ENCODE peak calls at places on chromosome 19, in seven cellular contexts. S is HCT116, J is GM12878, V is HepG2, H is GM23338, Y is K562, T is endothelial cell of umbilical vein. B is an unnamed sample.

GRCh38 chr19:13819242-13819641 is 24.0 kb downstream of the ZSWIM4 start:
- DNase-seq in Y (no peak), T (no peak), H (no peak), V (no peak), J (no peak), S (no peak), B (no peak)

GRCh38 chr19:42455621-42456081 is 12.9 kb upstream of the CXCL17 start:
- DNase-seq in V (no peak), J (no peak), Y (no peak), H (no peak), T (no peak), S (peak; percentile 76), B (no peak)

GRCh38 chr19:43759515-43759914 is 4.8 kb upstream of the SMG9 start:
- DNase-seq in T (peak; percentile 37), Y (peak; percentile 33), V (peak; percentile 23), J (no peak), H (peak; percentile 59), S (peak; percentile 90), B (no peak)

GRCh38 chr19:4849019-4849418 is 17.5 kb upstream of the TICAM1 start:
- DNase-seq in V (no peak), H (no peak), J (no peak), S (no peak), T (no peak), Y (no peak), B (no peak)

GRCh38 chr19:18762125-18763023 is 28.7 kb downstream of the COMP start:
- DNase-seq in S (peak; percentile 26), Y (no peak), J (no peak), T (peak; percentile 40), H (peak; percentile 65), V (peak; percentile 63), B (no peak)

GRCh38 chr19:44777715-44778347 is at the start of gene CBLC:
- DNase-seq in Y (peak; percentile 87), S (peak; percentile 94), T (no peak), J (no peak), V (peak; percentile 68), H (peak; percentile 99), B (no peak)

GRCh38 chr19:18194554-18195238 is 1.7 kb downstream of the MPV17L2 start:
- DNase-seq in J (no peak), H (peak; percentile 71), V (no peak), Y (peak; percentile 86), S (no peak), T (peak; percentile 11), B (no peak)

GRCh38 chr19:41456342-41456918 is 13.5 kb downstream of the ERICH4 start:
- DNase-seq in T (peak; percentile 85), S (no peak), V (no peak), Y (no peak), H (no peak), J (no peak), B (no peak)

GRCh38 chr19:47274891-47275865 is 493 bp downstream of the INAFM1 start:
- DNase-seq in J (no peak), S (no peak), V (no peak), H (peak; percentile 62), Y (peak; percentile 87), T (peak; percentile 42), B (no peak)

GRCh38 chr19:29524912-29525870 is 603 bp upstream of the VSTM2B start:
- DNase-seq in H (peak; percentile 80), Y (no peak), T (no peak), J (no peak), V (no peak), S (no peak), B (no peak)
- TF ChIP-seq EZH2 in H (peak; percentile 64), Y (no peak), T (no peak), J (no peak), V (no peak), S (no peak), B (no peak)

GRCh38 chr19:35334064-35334753 is 5.2 kb downstream of the CD22 start:
- DNase-seq in Y (no peak), H (no peak), S (no peak), T (no peak), V (no peak), J (no peak), B (no peak)

GRCh38 chr19:35329323-35329722 is 336 bp downstream of the CD22 start:
- DNase-seq in S (no peak), J (no peak), V (no peak), H (no peak), Y (no peak), T (no peak), B (no peak)

GRCh38 chr19:35330475-35330874 is 1.5 kb downstream of the CD22 start:
- DNase-seq in T (no peak), Y (no peak), S (no peak), J (peak; percentile 93), H (no peak), V (no peak), B (no peak)

GRCh38 chr19:35331551-35332214 is 2.7 kb downstream of the CD22 start:
- DNase-seq in T (no peak), V (no peak), H (no peak), J (no peak), S (no peak), Y (no peak), B (no peak)

DNA sequence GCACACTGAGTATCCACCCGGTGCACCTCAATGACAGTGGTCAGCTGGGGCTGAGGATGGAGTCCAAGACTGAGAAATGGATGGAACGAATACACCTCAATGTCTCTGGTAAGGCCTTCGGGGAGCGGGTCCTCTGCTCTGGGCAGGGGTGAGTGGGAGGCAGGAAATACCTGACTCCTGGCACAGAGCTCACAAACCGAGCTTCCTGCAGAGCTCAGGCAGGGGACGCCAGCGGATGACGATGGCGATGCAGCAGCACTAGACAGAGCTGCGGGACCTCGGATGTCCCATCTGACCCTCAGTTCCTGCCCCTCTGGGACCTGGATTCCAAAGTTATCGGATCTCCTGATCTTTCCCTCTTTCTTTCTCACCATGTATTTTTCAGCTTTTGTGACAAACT is 3.8 kb downstream of the CD22 start:
- DNase-seq in T (no peak), S (no peak), J (no peak), H (peak; percentile 12), Y (no peak), V (no peak), B (no peak)
- TF ChIP-seq POLR2AphosphoS5 in T (no peak), S (no peak), J (peak; percentile 88), H (no peak), Y (no peak), V (no peak), B (no peak)

DNA sequence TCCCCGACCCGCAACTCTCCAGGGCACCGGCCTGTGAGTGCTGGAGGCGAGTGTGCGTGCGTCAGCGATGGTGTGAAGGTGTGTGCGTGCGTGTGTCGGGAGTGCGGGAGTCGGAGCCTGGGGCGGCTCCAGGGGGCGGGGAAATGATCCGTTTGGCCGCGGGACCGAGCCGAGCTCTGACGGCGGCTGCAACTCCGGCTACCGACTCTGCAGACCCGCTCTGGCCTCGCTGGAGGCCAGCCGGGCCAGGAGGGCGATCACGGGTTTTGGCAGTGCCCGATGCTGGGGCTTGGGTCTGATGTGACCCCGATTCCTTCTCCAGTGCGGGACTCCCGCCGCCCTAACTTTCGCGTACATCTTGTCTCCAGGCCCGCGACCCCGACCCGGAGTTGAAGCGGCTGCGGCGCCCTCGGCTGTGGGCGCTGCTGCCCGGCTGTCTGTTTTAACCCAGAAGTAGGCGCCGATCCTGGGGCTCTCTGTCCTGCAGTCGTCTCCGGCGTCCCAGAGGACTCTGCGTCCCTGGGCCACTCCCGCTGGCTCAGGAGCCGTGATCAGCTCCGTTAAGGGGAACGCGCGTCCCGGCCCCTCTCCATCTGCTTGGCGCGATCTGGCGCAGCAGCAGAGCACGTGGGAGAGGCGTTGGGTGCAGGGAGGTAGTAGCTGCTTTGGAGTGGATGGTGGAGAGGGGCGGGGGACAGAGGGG is 1.2 kb downstream of the CHST8 start:
- DNase-seq in H (peak; percentile 62), J (no peak), V (no peak), T (no peak), S (no peak), Y (no peak), B (no peak)
- TF ChIP-seq EZH2 in H (peak; percentile 64), J (no peak), V (no peak), T (peak; percentile 96), S (no peak), Y (no peak), B (no peak)

GRCh38 chr19:50911206-50912101 is at the start of gene KLK4:
- DNase-seq in H (no peak), J (no peak), S (no peak), V (no peak), T (no peak), Y (no peak), B (no peak)
- TF ChIP-seq POLR2AphosphoS5 in H (no peak), J (no peak), S (no peak), V (no peak), T (no peak), Y (no peak), B (no peak)

GRCh38 chr19:2307518-2308012 is 389 bp downstream of the LINGO3 start:
- DNase-seq in S (no peak), Y (no peak), H (peak; percentile 57), V (no peak), J (no peak), T (no peak), B (no peak)
- TF ChIP-seq EZH2 in S (no peak), Y (no peak), H (no peak), V (no peak), J (no peak), T (peak; percentile 74), B (no peak)